ENCODE peak calls at places on chromosomes 7 and 10, in five cellular contexts. L is cardiac muscle cell, F is heart left ventricle, H is body of pancreas, C is neuronal stem cell. W is an unnamed sample.

GRCh38 chr7:88396295-88396947 is 89.7 kb upstream of the STEAP4 start:
- DNase-seq in H (no peak), F (no peak), L (no peak), C (no peak), W (no peak)

GRCh38 chr10:62794306-62794705 is 10.2 kb upstream of the ADO start:
- DNase-seq in H (no peak), F (no peak), L (peak), C (no peak), W (no peak)

GRCh38 chr7:104795086-104795485 is 218.9 kb upstream of the KMT2E start:
- DNase-seq in C (no peak), F (no peak), L (no peak), H (no peak), W (no peak)

GRCh38 chr7:24341677-24342076 is 57.7 kb downstream of the NPY start:
- DNase-seq in F (no peak), L (no peak), H (no peak), C (no peak), W (no peak)

GRCh38 chr7:44277391-44277790 is 48.0 kb downstream of the CAMK2B start:
- DNase-seq in F (peak), C (no peak), H (peak), L (no peak), W (no peak)

GRCh38 chr7:25280181-25280580 is 51.9 kb upstream of the NPVF start:
- DNase-seq in H (no peak), L (no peak), C (no peak), F (no peak), W (no peak)

GRCh38 chr7:50415844-50416243 is 34.3 kb downstream of the FIGNL1 start:
- DNase-seq in F (no peak), H (no peak), L (no peak), C (no peak), W (no peak)

GRCh38 chr7:126574276-126574675 is 678.5 kb downstream of the GRM8 start:
- DNase-seq in H (no peak), C (no peak), F (no peak), L (no peak), W (no peak)

GRCh38 chr10:22629843-22630228 is 84.5 kb downstream of the PIP4K2A start:
- DNase-seq in C (no peak), H (no peak), L (no peak), F (no peak), W (no peak)

GRCh38 chr10:18618995-18619394 is 32.4 kb downstream of the NSUN6 start:
- DNase-seq in H (no peak), F (no peak), C (no peak), L (no peak), W (no peak)

GRCh38 chr10:69242844-69243212 is 22.7 kb downstream of the HKDC1 start:
- DNase-seq in H (no peak), F (no peak), L (peak), C (no peak), W (no peak)

GRCh38 chr10:1115262-1115955 is 59.2 kb downstream of the WDR37 start:
- DNase-seq in L (no peak), F (no peak), C (no peak), H (no peak), W (no peak)

GRCh38 chr10:660980-661890 is 28.2 kb downstream of the DIP2C start:
- DNase-seq in H (no peak), F (no peak), C (no peak), L (no peak), W (no peak)

GRCh38 chr7:74569501-74570075 is 87.9 kb upstream of the GTF2I start:
- DNase-seq in H (no peak), L (no peak), F (no peak), C (no peak), W (no peak)

GRCh38 chr10:121886997-121887622 is 40.7 kb downstream of the ATE1 start:
- DNase-seq in C (peak), L (peak), F (peak), H (peak), W (no peak)

GRCh38 chr10:122044713-122045112 is 55.8 kb downstream of the TACC2 start:
- DNase-seq in H (peak), F (no peak), C (no peak), L (peak), W (no peak)

GRCh38 chr10:99993994-99994689 is 15.6 kb downstream of the DNMBP start:
- DNase-seq in H (peak), L (peak), F (peak), C (no peak), W (no peak)

GRCh38 chr10:15370212-15370740 is 813 bp downstream of the FAM171A1 start:
- DNase-seq in F (peak), C (peak), H (peak), L (peak), W (peak)

GRCh38 chr7:27442446-27442845 is 199.8 kb downstream of the EVX1 start:
- DNase-seq in L (peak), C (no peak), H (no peak), F (no peak), W (no peak)
- H3K27ac ChIP-seq in L (no peak), C (no peak), H (no peak), F (no peak), W (no peak)

DNA sequence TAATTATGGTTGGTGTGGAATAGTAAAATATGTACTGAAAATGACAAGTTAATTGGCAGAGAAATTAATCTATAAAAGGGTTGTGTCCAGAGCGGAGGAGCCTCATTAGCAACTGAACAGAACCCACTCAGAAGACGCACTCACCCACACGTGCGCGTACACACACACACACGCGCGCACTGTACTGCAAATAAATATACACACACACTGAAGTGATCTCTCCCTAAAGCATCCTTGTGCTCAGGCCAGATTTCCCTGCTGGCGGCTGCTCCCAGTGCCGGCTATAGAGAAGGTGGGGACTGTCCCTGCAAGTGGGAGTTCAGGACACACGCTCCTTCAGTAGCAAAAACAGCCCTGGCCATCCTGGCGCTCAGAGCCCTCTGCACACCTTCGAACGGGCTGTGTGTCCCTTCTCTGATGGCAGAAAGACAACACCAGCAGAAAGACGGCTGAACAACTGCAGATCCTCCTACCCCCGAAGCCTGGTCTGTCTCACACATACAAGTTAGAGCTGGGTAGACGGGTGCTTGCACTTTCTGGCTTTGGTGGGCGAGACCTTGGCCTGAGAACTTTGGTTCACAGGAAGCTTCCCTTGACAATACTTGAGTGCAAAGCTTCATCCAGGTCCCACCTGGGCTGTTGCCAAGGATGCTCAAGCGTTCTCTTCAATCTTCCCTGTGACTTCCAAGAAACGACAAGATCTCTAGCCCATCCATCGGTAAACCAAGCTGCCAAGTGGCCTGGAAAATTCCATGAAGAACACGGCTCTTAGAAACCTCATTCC is 85.0 kb downstream of the CHST15 start:
- DNase-seq in H (no peak), F (no peak), C (no peak), L (no peak), W (no peak)
- H3K27ac ChIP-seq in H (no peak), F (no peak), C (no peak), L (no peak), W (no peak)

GRCh38 chr7:123639646-123640045 is 16.0 kb upstream of the LMOD2 start:
- DNase-seq in F (no peak), H (no peak), C (no peak), L (no peak), W (no peak)
- H3K27ac ChIP-seq in F (no peak), H (no peak), C (no peak), L (no peak), W (no peak)

DNA sequence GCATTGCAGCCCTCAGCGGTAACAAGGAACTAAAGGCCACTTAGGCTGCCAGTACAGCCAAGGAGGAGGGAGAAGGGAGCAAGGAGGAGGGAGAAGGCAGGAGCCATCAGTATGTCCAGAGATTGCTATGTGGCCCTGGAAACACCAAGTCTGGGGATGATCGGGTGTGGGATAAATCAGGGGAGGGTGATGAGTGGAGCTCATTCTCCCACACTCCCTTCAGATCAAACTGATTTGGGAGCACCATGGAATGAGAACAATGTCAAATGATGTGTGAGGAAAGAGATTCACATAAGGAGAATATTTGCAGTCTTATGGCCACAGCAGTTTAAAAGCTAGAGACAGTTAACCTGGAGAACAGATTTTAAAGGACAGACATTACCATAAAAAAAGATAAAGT is 350.8 kb downstream of the TNS3 start:
- DNase-seq in C (no peak), F (no peak), L (no peak), H (no peak), W (no peak)
- H3K27ac ChIP-seq in C (no peak), F (no peak), L (no peak), H (no peak), W (no peak)

GRCh38 chr7:33742521-33742920 is 162.8 kb upstream of the BMPER start:
- DNase-seq in H (no peak), F (no peak), L (peak), C (no peak), W (no peak)
- H3K27ac ChIP-seq in H (no peak), F (no peak), L (no peak), C (no peak), W (no peak)

W was measured in effector memory CD4-positive, alpha-beta T cell.